ENCODE peak calls at places on chromosomes 7 and 10, in six cellular contexts. A, Z, J, P, D and V are unnamed samples.

GRCh38 chr7:157932498-157933218 is 595.9 kb downstream of the DNAJB6 start:
- DNase-seq in A (no peak), Z (no peak), J (no peak), P (no peak), D (no peak), V (no peak)

GRCh38 chr10:99598781-99599481 is 21.3 kb downstream of the SLC25A28 start:
- DNase-seq in P (no peak), A (no peak), Z (no peak), J (no peak), D (no peak), V (peak)

GRCh38 chr10:49446031-49446430 is 50.1 kb upstream of the DRGX start:
- DNase-seq in D (no peak), A (no peak), J (no peak), Z (no peak), P (no peak), V (no peak)

GRCh38 chr10:4081691-4082111 is 296.7 kb upstream of the KLF6 start:
- DNase-seq in Z (no peak), P (no peak), A (no peak), D (no peak), J (peak), V (no peak)

GRCh38 chr7:39754326-39755120 is 131.2 kb downstream of the RALA start:
- DNase-seq in P (no peak), J (no peak), A (no peak), Z (no peak), D (no peak), V (no peak)

GRCh38 chr10:70490142-70490541 is 11.6 kb downstream of the PALD1 start:
- DNase-seq in Z (no peak), A (no peak), J (no peak), D (no peak), P (no peak), V (no peak)

GRCh38 chr10:71761105-71761511 is 12.2 kb downstream of the VSIR start:
- DNase-seq in Z (no peak), D (no peak), P (peak), A (no peak), J (no peak), V (no peak)

GRCh38 chr10:86305521-86305920 is 61.1 kb downstream of the GRID1 start:
- DNase-seq in P (no peak), Z (no peak), D (no peak), J (no peak), A (no peak), V (peak)

GRCh38 chr7:46279290-46279689 is 358.2 kb upstream of the IGFBP3 start:
- DNase-seq in J (no peak), A (no peak), P (no peak), Z (no peak), D (no peak), V (no peak)

GRCh38 chr7:2732959-2733584 is 45.1 kb downstream of the AMZ1 start:
- DNase-seq in J (peak), A (peak), P (peak), D (no peak), Z (peak), V (peak)

GRCh38 chr10:70323697-70324340 is 40.0 kb upstream of the NPFFR1 start:
- DNase-seq in A (no peak), Z (no peak), D (no peak), P (no peak), J (no peak), V (no peak)

GRCh38 chr10:61896854-61897661 is 4.4 kb upstream of the ARID5B start:
- DNase-seq in Z (peak), A (no peak), P (peak), J (peak), D (peak), V (peak)

GRCh38 chr10:62306663-62307062 is 38.0 kb upstream of the RTKN2 start:
- DNase-seq in D (no peak), J (no peak), P (no peak), A (no peak), Z (no peak), V (no peak)

GRCh38 chr10:71138126-71138860 is 74.1 kb upstream of the UNC5B start:
- DNase-seq in Z (no peak), J (no peak), D (no peak), P (no peak), A (no peak), V (peak)

GRCh38 chr10:125038637-125039036 is 96.7 kb downstream of the ZRANB1 start:
- DNase-seq in P (no peak), A (peak), J (peak), Z (peak), D (peak), V (no peak)

GRCh38 chr7:23181684-23182553 is at the start of gene NUP42:
- DNase-seq in A (peak), D (peak), P (peak), J (peak), Z (peak), V (peak)

GRCh38 chr7:151895695-151896485 is 19.0 kb upstream of the PRKAG2 start:
- DNase-seq in Z (no peak), A (no peak), D (no peak), J (no peak), P (no peak), V (peak)

GRCh38 chr10:108911814-108912541 is 1011.3 kb downstream of the XPNPEP1 start:
- DNase-seq in D (peak), P (peak), A (no peak), J (peak), Z (peak), V (peak)

GRCh38 chr7:36439624-36440023 is 50.0 kb downstream of the ANLN start:
- DNase-seq in D (no peak), J (no peak), P (no peak), A (no peak), Z (no peak), V (no peak)

GRCh38 chr7:36441344-36442022 is 51.8 kb downstream of the ANLN start:
- DNase-seq in J (no peak), D (no peak), Z (no peak), P (no peak), A (no peak), V (no peak)

GRCh38 chr7:36438211-36438610 is 48.5 kb downstream of the ANLN start:
- DNase-seq in P (no peak), Z (no peak), J (no peak), A (no peak), D (no peak), V (no peak)

GRCh38 chr7:36440880-36441279 is 51.2 kb downstream of the ANLN start:
- DNase-seq in D (peak), P (no peak), Z (no peak), A (no peak), J (no peak), V (no peak)
- TF ChIP-seq CTCF in D (peak), P (peak), Z (peak), A (peak), J (peak), V (no peak)

DNA sequence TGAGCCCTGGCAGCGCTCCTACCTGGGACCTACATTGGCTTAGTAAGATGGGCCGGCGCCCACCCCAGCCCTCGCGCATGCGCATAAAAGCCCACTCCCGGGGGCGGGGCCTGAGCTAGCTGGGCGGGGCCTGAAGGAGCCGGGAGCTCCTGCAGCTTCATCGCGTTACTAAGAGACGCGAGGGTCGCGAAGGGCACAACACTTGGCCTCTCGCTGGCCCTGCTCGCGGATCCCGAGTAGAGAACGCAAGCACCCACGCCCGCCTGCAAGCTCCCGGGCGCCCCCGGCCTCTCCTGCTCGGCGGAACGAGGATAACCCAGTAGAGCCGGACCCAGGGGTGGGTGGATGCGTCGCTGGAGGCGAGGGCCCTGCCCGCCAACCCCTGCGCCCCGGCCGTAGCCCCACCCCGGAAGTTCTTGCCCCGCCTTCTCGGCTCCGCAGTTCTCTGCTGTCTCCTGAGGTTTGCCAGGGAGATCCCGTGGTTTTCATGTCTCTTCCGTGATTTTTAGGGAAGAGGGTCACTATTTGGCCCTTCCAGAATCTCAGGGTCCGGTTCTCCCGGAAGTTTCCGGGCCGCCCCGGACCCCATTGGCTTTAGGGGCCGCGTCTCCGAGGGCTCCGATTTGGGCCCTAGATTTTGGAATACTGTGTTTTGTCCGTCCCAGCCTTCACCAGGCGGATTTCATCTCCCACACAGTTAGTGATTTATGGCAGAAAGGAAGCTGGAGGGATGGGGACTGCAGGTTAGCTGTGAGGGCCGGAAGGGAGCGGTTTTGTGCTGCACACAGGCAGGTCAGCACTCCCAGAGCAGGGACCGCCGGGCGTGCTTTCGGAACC is at the start of gene MEIG1:
- DNase-seq in Z (peak), A (peak), P (peak), J (peak), D (peak), V (peak)
- TF ChIP-seq POLR2A in Z (peak), A (peak), P (peak), J (no peak), D (peak), V (no peak)

GRCh38 chr10:118781536-118781935 is 26.8 kb upstream of the CACUL1 start:
- DNase-seq in P (no peak), J (no peak), A (no peak), Z (no peak), D (no peak), V (peak)

GRCh38 chr10:118785566-118785965 is 30.8 kb upstream of the CACUL1 start:
- DNase-seq in A (no peak), J (no peak), D (no peak), P (no peak), Z (no peak), V (no peak)

GRCh38 chr10:118778727-118779126 is 24.0 kb upstream of the CACUL1 start:
- DNase-seq in J (no peak), D (no peak), P (no peak), Z (no peak), A (no peak), V (no peak)

GRCh38 chr10:118783776-118784542 is 29.2 kb upstream of the CACUL1 start:
- DNase-seq in P (no peak), D (no peak), J (peak), A (no peak), Z (no peak), V (peak)
- H3K4me3 ChIP-seq in P (no peak), D (no peak), J (no peak), A (no peak), Z (no peak), V (no peak)

DNA sequence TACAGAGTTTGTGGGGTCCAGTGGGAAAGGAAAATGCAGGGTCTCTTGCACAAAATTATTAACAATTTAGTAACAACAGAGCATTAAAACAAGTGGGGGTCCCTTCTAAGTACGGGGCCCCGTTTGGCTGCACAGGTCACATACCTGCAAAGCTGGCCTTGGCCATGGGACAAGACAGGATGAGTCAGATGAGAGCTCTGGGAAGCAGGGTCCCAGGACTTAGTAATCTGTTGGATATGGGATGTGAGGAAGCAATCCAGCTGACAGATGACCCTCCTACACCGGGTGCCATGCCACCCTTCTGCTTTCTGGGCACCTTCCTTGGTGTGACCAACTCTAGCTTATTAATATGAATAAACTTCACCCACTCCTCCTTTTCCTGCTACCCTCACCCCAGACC is 3.2 kb upstream of the DUSP5 start:
- DNase-seq in Z (no peak), J (no peak), P (no peak), A (no peak), D (no peak), V (no peak)
- TF ChIP-seq CTCF in Z (no peak), J (no peak), P (no peak), A (no peak), D (no peak), V (no peak)

DNA sequence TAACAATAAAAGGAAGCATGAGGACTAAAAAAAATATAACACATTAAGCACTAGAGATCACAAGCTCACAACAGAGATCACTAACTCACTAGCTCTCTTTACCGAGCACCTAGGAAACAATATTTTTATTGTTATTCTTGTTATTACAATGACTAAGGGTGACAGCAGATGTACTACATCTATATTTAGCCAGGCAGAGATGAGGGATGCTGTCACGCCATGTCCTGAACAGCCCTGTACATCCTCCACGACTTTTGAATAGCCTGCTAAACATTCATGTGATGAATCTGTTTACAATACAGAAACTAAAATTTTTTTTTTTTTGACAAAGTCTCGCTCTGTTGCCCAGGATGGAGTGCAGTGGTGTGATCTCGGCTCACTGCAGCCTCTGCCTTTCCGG is 22.7 kb downstream of the FAM133B start:
- DNase-seq in J (no peak), D (no peak), A (no peak), P (no peak), Z (no peak), V (no peak)
- TF ChIP-seq POLR2A in J (no peak), D (no peak), A (no peak), P (no peak), Z (no peak), V (no peak)

DNA sequence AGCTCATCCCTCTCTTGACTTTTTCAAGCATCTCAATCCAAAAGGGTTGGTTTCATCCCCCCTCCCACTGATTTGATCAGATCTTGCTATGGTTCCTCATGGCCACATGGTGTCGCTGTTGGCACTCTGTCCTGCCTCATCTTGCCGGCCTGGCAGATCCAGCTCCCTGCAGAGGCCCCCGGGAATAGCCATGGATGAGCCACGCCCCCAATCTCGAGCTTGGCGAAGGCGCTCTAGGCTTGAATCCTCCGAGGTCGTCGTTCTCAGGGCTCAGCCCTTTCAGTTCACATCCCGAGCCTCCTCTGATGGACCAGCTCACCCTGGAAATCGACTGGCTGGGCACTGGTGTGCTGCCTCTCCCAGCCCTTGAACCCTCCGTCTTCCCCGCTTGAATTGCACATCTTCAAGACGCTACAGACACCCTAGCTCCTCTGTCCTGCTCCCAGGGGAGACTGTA is 628.7 kb downstream of the TYW1 start:
- DNase-seq in J (peak), Z (peak), D (peak), A (peak), P (peak), V (peak)
- H3K4me3 ChIP-seq in J (no peak), Z (no peak), D (peak), A (peak), P (no peak), V (no peak)

GRCh38 chr10:77890097-77890496 is 36.5 kb downstream of the DLG5 start:
- DNase-seq in Z (no peak), J (no peak), P (no peak), A (no peak), D (no peak), V (no peak)
- TF ChIP-seq CTCF in Z (no peak), J (no peak), P (no peak), A (no peak), D (no peak), V (no peak)

GRCh38 chr7:17401806-17402627 is 103.6 kb downstream of the AHR start:
- DNase-seq in J (no peak), Z (no peak), P (no peak), A (no peak), D (no peak), V (no peak)
- TF ChIP-seq POLR2A in J (no peak), Z (no peak), P (no peak), A (no peak), D (no peak), V (no peak)

GRCh38 chr7:101804642-101805401 is 12.6 kb upstream of the CUX1 start:
- DNase-seq in Z (peak), D (peak), J (no peak), A (no peak), P (no peak), V (no peak)
- H3K4me3 ChIP-seq in Z (no peak), D (no peak), J (no peak), A (no peak), P (no peak), V (no peak)